ENCODE peak calls at places on chromosomes 11 and 22, in seven cellular contexts. E, I, B, Y, C, U and V are unnamed samples.

GRCh38 chr11:10322830-10323792 is 18.2 kb downstream of the ADM start:
- DNase-seq in E (no peak), I (peak; percentile 87), B (peak; percentile 67), Y (peak; percentile 65), C (peak; percentile 39), U (peak; percentile 92), V (peak; percentile 85)

GRCh38 chr11:112255075-112255739 is 5.5 kb downstream of the PLET1 start:
- DNase-seq in E (no peak), I (no peak), B (no peak), Y (no peak), C (no peak), U (no peak), V (no peak)

GRCh38 chr11:1389932-1390587 is at the start of gene BRSK2:
- DNase-seq in E (peak; percentile 48), I (no peak), B (no peak), Y (no peak), C (no peak), U (no peak), V (no peak)

GRCh38 chr22:26579331-26579886 is 10.5 kb downstream of the TPST2 start:
- DNase-seq in E (no peak), I (no peak), B (peak; percentile 35), Y (peak; percentile 62), C (no peak), U (no peak), V (no peak)

GRCh38 chr11:120969993-120970392 is 53.9 kb upstream of the TBCEL start:
- DNase-seq in E (no peak), I (no peak), B (no peak), Y (no peak), C (no peak), U (no peak), V (no peak)

GRCh38 chr11:129946256-129946655 is 50.9 kb upstream of the NFRKB start:
- DNase-seq in E (no peak), I (no peak), B (no peak), Y (no peak), C (no peak), U (no peak), V (no peak)

GRCh38 chr11:119254239-119254638 is 48.1 kb downstream of the CBL start:
- DNase-seq in E (no peak), I (no peak), B (no peak), Y (no peak), C (no peak), U (no peak), V (no peak)

GRCh38 chr11:69398529-69399492 is 82.7 kb upstream of the LINC01488 start:
- DNase-seq in E (no peak), I (no peak), B (no peak), Y (no peak), C (no peak), U (no peak), V (peak; percentile 60)

GRCh38 chr11:104365676-104366075 is 201.7 kb upstream of the PDGFD start:
- DNase-seq in E (no peak), I (no peak), B (no peak), Y (no peak), C (no peak), U (no peak), V (no peak)

GRCh38 chr11:105298630-105299029 is 159.1 kb upstream of the CARD18 start:
- DNase-seq in E (no peak), I (no peak), B (no peak), Y (no peak), C (no peak), U (no peak), V (no peak)

GRCh38 chr22:33073989-33074391 is 15.8 kb upstream of the SYN3 start:
- DNase-seq in E (no peak), I (peak; percentile 21), B (no peak), Y (no peak), C (no peak), U (no peak), V (no peak)

GRCh38 chr22:17486313-17486712 is 77.0 kb upstream of the SLC25A18 start:
- DNase-seq in E (no peak), I (peak; percentile 7), B (no peak), Y (no peak), C (peak; percentile 11), U (no peak), V (no peak)
- TF ChIP-seq EP300 in E (no peak), I (no peak), B (no peak), Y (no peak), C (no peak), U (no peak), V (no peak)

GRCh38 chr22:17562906-17563870 is at the start of gene SLC25A18:
- DNase-seq in E (no peak), I (no peak), B (no peak), Y (peak; percentile 21), C (no peak), U (no peak), V (peak; percentile 90)
- TF ChIP-seq CTCF in E (no peak), I (no peak), B (no peak), Y (peak; percentile 23), C (peak; percentile 10), U (no peak), V (peak; percentile 39)

GRCh38 chr22:28027453-28028448 is 108.7 kb upstream of the PITPNB start:
- DNase-seq in E (peak; percentile 56), I (no peak), B (no peak), Y (no peak), C (peak; percentile 52), U (no peak), V (peak; percentile 86)
- TF ChIP-seq EP300 in E (no peak), I (no peak), B (no peak), Y (no peak), C (peak; percentile 67), U (no peak), V (no peak)

GRCh38 chr22:38549106-38549884 is 20.7 kb downstream of the DMC1 start:
- DNase-seq in E (no peak), I (no peak), B (no peak), Y (no peak), C (no peak), U (no peak), V (no peak)
- TF ChIP-seq CTCF in E (no peak), I (no peak), B (no peak), Y (no peak), C (no peak), U (no peak), V (no peak)

GRCh38 chr22:48098243-48098935 is 1335.9 kb downstream of the TBC1D22A start:
- DNase-seq in E (no peak), I (no peak), B (no peak), Y (no peak), C (no peak), U (no peak), V (no peak)
- TF ChIP-seq EP300 in E (no peak), I (no peak), B (no peak), Y (no peak), C (no peak), U (no peak), V (no peak)